ENCODE peak calls at places on chromosomes 2 and 18, in seven cellular contexts. A is cardiac muscle cell, K is mammary epithelial cell, F is GM06990, O is PC-3, C is foreskin fibroblast, V is neural progenitor cell. R is an unnamed sample.

GRCh38 chr18:80109676-80110078 is 615 bp downstream of the ADNP2 start:
- DNase-seq in F (peak), O (peak), A (peak), V (peak), C (peak), K (peak), R (peak)

GRCh38 chr2:137420744-137421143 is 543.5 kb upstream of the HNMT start:
- DNase-seq in K (peak), F (no peak), V (peak), C (peak), A (no peak), O (peak), R (no peak)

GRCh38 chr18:46856975-46857374 is 60.3 kb downstream of the PIAS2 start:
- DNase-seq in V (no peak), F (no peak), K (no peak), C (no peak), A (no peak), O (no peak), R (peak)

GRCh38 chr2:8535821-8536685 is 145.8 kb upstream of the ID2 start:
- DNase-seq in K (no peak), C (no peak), V (no peak), A (no peak), O (no peak), F (no peak), R (no peak)

GRCh38 chr2:106232633-106233032 is 38.5 kb upstream of the UXS1 start:
- DNase-seq in K (no peak), F (no peak), O (no peak), V (no peak), A (no peak), C (no peak), R (no peak)

GRCh38 chr18:61893304-61893970 is 630 bp upstream of the RNF152 start:
- DNase-seq in F (peak), K (peak), O (no peak), C (peak), V (peak), A (peak), R (peak)

GRCh38 chr2:197168705-197169104 is 141.9 kb downstream of the ANKRD44 start:
- DNase-seq in K (no peak), O (peak), V (peak), F (no peak), C (peak), A (peak), R (peak)

GRCh38 chr18:28905509-28905908 is 728.6 kb upstream of the CDH2 start:
- DNase-seq in A (no peak), K (peak), V (no peak), C (peak), F (no peak), O (peak), R (no peak)

GRCh38 chr2:26988165-26988879 is 17.9 kb downstream of the MAPRE3 start:
- DNase-seq in A (no peak), C (peak), O (no peak), V (no peak), F (no peak), K (peak), R (no peak)

GRCh38 chr2:73291093-73291460 is 2.3 kb downstream of the EGR4 start:
- DNase-seq in A (peak), O (peak), C (peak), K (peak), V (peak), F (peak), R (peak)

GRCh38 chr18:1037766-1038165 is 133.1 kb downstream of the ADCYAP1 start:
- DNase-seq in V (no peak), A (no peak), K (no peak), F (no peak), O (no peak), C (no peak), R (no peak)

GRCh38 chr2:226215902-226216503 is 583.6 kb downstream of the IRS1 start:
- DNase-seq in A (peak), F (no peak), V (peak), C (peak), K (peak), O (peak), R (peak)

GRCh38 chr18:28153485-28154065 is 23.4 kb downstream of the CDH2 start:
- DNase-seq in O (no peak), C (peak), K (no peak), V (no peak), F (no peak), A (peak), R (no peak)

GRCh38 chr2:36214682-36215081 is 140.9 kb upstream of the CRIM1 start:
- DNase-seq in F (no peak), K (no peak), A (peak), O (no peak), V (peak), C (no peak), R (no peak)

GRCh38 chr2:139790807-139791206 is 1010.6 kb upstream of the NXPH2 start:
- DNase-seq in C (peak), V (no peak), O (peak), F (no peak), K (peak), A (peak), R (peak)

GRCh38 chr2:127721311-127721977 is 20.1 kb downstream of the SFT2D3 start:
- DNase-seq in A (no peak), O (peak), C (peak), V (no peak), F (no peak), K (peak), R (no peak)

DNA sequence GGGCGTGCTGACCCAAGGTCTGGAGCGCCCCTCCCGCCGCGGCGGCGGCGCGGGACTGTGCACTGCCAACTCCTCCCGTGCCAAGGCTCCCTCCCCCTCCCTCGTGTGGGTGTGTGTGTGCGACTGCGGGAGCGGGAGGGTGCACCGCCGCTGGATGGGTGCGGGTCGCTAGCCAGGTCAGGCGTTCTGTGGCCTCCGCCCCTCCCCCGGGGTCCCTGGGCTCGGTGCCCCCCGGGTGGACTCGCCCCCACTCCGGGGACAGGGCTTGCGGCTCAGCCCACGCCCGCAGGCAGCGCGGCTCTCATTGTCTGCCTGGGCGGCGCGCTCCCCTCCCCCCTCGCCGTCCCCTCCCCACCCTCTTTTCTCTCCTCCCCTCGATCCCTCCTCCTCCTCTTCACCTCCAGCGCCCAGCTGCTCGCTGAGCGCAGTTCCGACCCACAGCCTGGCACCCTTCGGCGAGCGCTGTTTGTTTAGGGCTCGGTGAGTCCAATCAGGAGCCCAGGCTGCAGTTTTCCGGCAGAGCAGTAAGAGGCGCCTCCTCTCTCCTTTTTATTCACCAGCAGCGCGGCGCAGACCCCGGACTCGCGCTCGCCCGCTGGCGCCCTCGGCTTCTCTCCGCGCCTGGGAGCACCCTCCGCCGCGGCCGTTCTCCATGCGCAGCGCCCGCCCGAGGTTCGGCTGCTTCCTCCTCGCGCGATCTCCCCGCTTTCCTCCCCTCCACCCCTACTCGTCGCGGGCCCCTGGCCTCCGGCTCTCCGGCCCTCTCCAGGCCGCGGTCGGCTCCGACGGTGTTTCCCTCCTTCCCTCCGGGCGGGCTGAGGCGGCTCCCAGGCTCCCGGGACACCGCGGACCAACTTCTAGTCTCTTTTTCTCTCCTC is at the start of gene GATA6:
- DNase-seq in O (peak), V (peak), A (peak), C (peak), F (peak), K (peak), R (peak)
- TF ChIP-seq CTCF in O (peak), V (peak), A (peak), C (peak), F (peak), K (peak), R (peak)

GRCh38 chr2:112724611-112725525 is 4.0 kb downstream of the NT5DC4 start:
- DNase-seq in K (no peak), A (peak), O (peak), F (peak), C (peak), V (peak), R (peak)
- TF ChIP-seq CTCF in K (no peak), A (peak), O (peak), F (peak), C (peak), V (peak), R (peak)

DNA sequence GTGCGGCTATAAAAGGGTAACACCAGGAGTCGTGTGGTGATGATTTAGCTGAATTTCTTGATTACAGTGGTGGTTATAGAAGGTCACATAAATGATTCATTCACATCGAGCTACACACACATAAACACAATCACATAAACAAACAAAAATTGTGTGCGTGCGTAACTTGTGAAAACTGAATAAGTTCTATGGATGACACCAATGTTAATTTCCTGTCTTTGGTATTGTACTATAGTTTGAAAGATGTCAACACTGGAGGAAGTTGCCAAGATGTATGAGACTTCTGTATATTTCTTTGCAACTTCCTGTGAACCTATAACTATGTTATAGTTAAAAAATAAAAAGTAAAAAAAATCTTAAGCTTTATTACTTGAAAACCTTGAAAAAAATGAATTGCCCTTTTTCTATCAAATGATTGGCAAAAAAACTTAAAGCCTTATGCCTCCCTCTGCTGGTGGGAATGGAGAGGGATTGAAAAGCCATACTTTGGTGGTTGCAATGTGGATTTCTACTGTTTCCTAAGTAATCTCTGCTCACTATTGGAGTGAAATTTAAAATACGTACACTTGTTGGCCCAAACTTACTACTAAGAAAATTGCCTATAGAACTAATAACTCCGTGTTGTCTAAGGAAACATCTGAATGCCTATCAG is 227.7 kb downstream of the RPIA start:
- DNase-seq in C (peak), K (no peak), O (peak), F (no peak), V (no peak), A (no peak), R (no peak)
- TF ChIP-seq CTCF in C (peak), K (peak), O (peak), F (no peak), V (no peak), A (peak), R (peak)

GRCh38 chr2:112579280-112579679 is 5.1 kb upstream of the CHCHD5 start:
- DNase-seq in K (peak), O (peak), F (no peak), C (peak), A (no peak), V (no peak), R (no peak)
- TF ChIP-seq CTCF in K (peak), O (no peak), F (no peak), C (no peak), A (no peak), V (no peak), R (no peak)

GRCh38 chr2:95277246-95277906 is 3.1 kb downstream of the PROM2 start:
- DNase-seq in A (no peak), O (peak), K (peak), C (no peak), F (no peak), V (no peak), R (no peak)
- TF ChIP-seq CTCF in A (no peak), O (peak), K (peak), C (no peak), F (no peak), V (no peak), R (no peak)

GRCh38 chr18:35158728-35159443 is 81.9 kb upstream of the ZNF397 start:
- DNase-seq in O (no peak), F (no peak), V (no peak), A (no peak), K (no peak), C (no peak), R (no peak)
- TF ChIP-seq CTCF in O (no peak), F (no peak), V (no peak), A (no peak), K (no peak), C (no peak), R (no peak)

R was measured in GM10248.